ENCODE peak calls at places on chromosomes 2 and 18, in nine cellular contexts. Y, N, F, M, I, C, W, S and E are unnamed samples.

GRCh38 chr2:10375570-10376266 is 72.4 kb downstream of the ODC1 start:
- DNase-seq in Y (no peak), N (no peak), F (no peak), M (no peak), I (no peak), C (no peak), W (no peak), S (no peak), E (no peak)

GRCh38 chr2:225002656-225003045 is 39.6 kb downstream of the DOCK10 start:
- DNase-seq in Y (no peak), N (no peak), F (no peak), M (no peak), I (no peak), C (no peak), W (no peak), S (no peak), E (no peak)

GRCh38 chr2:239395524-239395923 is 5.3 kb downstream of the HDAC4 start:
- DNase-seq in Y (no peak), N (no peak), F (no peak), M (no peak), I (peak), C (no peak), W (no peak), S (no peak), E (no peak)

GRCh38 chr2:120109186-120110061 is 96.5 kb downstream of the EPB41L5 start:
- DNase-seq in Y (no peak), N (peak), F (peak), M (peak), I (no peak), C (peak), W (no peak), S (no peak), E (peak)

GRCh38 chr2:176518823-176519222 is 249.6 kb downstream of the MTX2 start:
- DNase-seq in Y (peak), N (no peak), F (no peak), M (no peak), I (no peak), C (peak), W (no peak), S (no peak), E (no peak)

GRCh38 chr2:205427112-205427511 is 255.2 kb upstream of the NRP2 start:
- DNase-seq in Y (no peak), N (no peak), F (no peak), M (peak), I (no peak), C (no peak), W (no peak), S (no peak), E (no peak)

GRCh38 chr2:238786792-238787490 is 60.9 kb upstream of the TWIST2 start:
- DNase-seq in Y (no peak), N (no peak), F (no peak), M (no peak), I (no peak), C (no peak), W (no peak), S (no peak), E (no peak)

GRCh38 chr2:150620860-150621259 is 133.4 kb upstream of the RND3 start:
- DNase-seq in Y (no peak), N (no peak), F (no peak), M (peak), I (no peak), C (no peak), W (no peak), S (no peak), E (no peak)

GRCh38 chr18:67608909-67609308 is 92.4 kb upstream of the DSEL start:
- DNase-seq in Y (no peak), N (no peak), F (no peak), M (peak), I (no peak), C (no peak), W (no peak), S (no peak), E (no peak)

GRCh38 chr2:9846554-9846953 is 3.3 kb downstream of the TAF1B start:
- DNase-seq in Y (no peak), N (no peak), F (no peak), M (peak), I (no peak), C (no peak), W (no peak), S (no peak), E (no peak)

GRCh38 chr2:168849610-168850009 is 40.6 kb downstream of the SPC25 start:
- DNase-seq in Y (peak), N (no peak), F (peak), M (peak), I (no peak), C (peak), W (no peak), S (no peak), E (peak)

GRCh38 chr2:39583781-39584180 is 81.9 kb upstream of the TMEM178A start:
- DNase-seq in Y (no peak), N (no peak), F (no peak), M (peak), I (no peak), C (no peak), W (no peak), S (no peak), E (no peak)

GRCh38 chr2:20156826-20157605 is 67.9 kb downstream of the SDC1 start:
- DNase-seq in Y (no peak), N (no peak), F (no peak), M (no peak), I (no peak), C (no peak), W (no peak), S (no peak), E (no peak)

GRCh38 chr18:37565138-37565984 is at the start of gene CELF4:
- DNase-seq in Y (peak), N (no peak), F (no peak), M (peak), I (peak), C (no peak), W (no peak), S (no peak), E (peak)

GRCh38 chr2:227164745-227165350 is 424 bp downstream of the COL4A3 start:
- DNase-seq in Y (peak), N (no peak), F (no peak), M (peak), I (peak), C (no peak), W (no peak), S (no peak), E (no peak)

GRCh38 chr2:71563872-71564271 is 110.5 kb downstream of the DYSF start:
- DNase-seq in Y (no peak), N (no peak), F (no peak), M (no peak), I (no peak), C (no peak), W (no peak), S (no peak), E (no peak)

GRCh38 chr18:25228410-25228809 is 123.6 kb downstream of the ZNF521 start:
- DNase-seq in Y (no peak), N (no peak), F (no peak), M (no peak), I (no peak), C (no peak), W (no peak), S (no peak), E (no peak)

GRCh38 chr2:75570024-75570947 is 9.5 kb upstream of the EVA1A start:
- DNase-seq in Y (no peak), N (no peak), F (no peak), M (no peak), I (no peak), C (no peak), W (no peak), S (no peak), E (no peak)